ENCODE peak calls at places on chromosomes 6 and 20, in ten cellular contexts. One of them, this sample, is unnamed.

GRCh38 chr6:6952484-6952883 is 155.3 kb upstream of the RREB1 start:
- DNase-seq in DND-41: no peak
- DNase-seq in endodermal cell: no peak
- DNase-seq in AG04450: no peak
- DNase-seq in A549: no peak
- DNase-seq in cardiac muscle cell: no peak
- DNase-seq in HFF-Myc: no peak
- DNase-seq in psoas muscle: no peak
- DNase-seq in uterus: no peak
- DNase-seq in SK-N-SH: no peak
- DNase-seq in this sample: no peak

GRCh38 chr6:4017847-4018193 is 61.1 kb downstream of the FAM217A start:
- DNase-seq in endodermal cell: no peak
- DNase-seq in DND-41: no peak
- DNase-seq in A549: peak
- DNase-seq in AG04450: no peak
- DNase-seq in HFF-Myc: no peak
- DNase-seq in cardiac muscle cell: peak
- DNase-seq in SK-N-SH: peak
- DNase-seq in psoas muscle: no peak
- DNase-seq in uterus: no peak
- DNase-seq in this sample: peak

GRCh38 chr20:50586531-50587232 is 76.5 kb downstream of the PTPN1 start:
- DNase-seq in uterus: no peak
- DNase-seq in DND-41: no peak
- DNase-seq in cardiac muscle cell: no peak
- DNase-seq in AG04450: no peak
- DNase-seq in SK-N-SH: no peak
- DNase-seq in psoas muscle: no peak
- DNase-seq in endodermal cell: no peak
- DNase-seq in HFF-Myc: no peak
- DNase-seq in A549: no peak
- DNase-seq in this sample: no peak

GRCh38 chr6:106735136-106735535 is 105.8 kb downstream of the QRSL1 start:
- DNase-seq in SK-N-SH: no peak
- DNase-seq in endodermal cell: no peak
- DNase-seq in cardiac muscle cell: no peak
- DNase-seq in DND-41: no peak
- DNase-seq in uterus: no peak
- DNase-seq in AG04450: no peak
- DNase-seq in A549: no peak
- DNase-seq in psoas muscle: no peak
- DNase-seq in HFF-Myc: no peak
- DNase-seq in this sample: no peak

GRCh38 chr20:21099653-21100589 is 6.2 kb downstream of the LINC00237 start:
- DNase-seq in SK-N-SH: peak
- DNase-seq in HFF-Myc: no peak
- DNase-seq in psoas muscle: peak
- DNase-seq in AG04450: no peak
- DNase-seq in endodermal cell: peak
- DNase-seq in cardiac muscle cell: peak
- DNase-seq in uterus: no peak
- DNase-seq in A549: peak
- DNase-seq in DND-41: no peak
- DNase-seq in this sample: peak

GRCh38 chr6:63573140-63573898 is 1.0 kb downstream of the LOC128125822 start:
- DNase-seq in psoas muscle: peak
- DNase-seq in endodermal cell: peak
- DNase-seq in SK-N-SH: peak
- DNase-seq in uterus: peak
- DNase-seq in HFF-Myc: peak
- DNase-seq in A549: peak
- DNase-seq in AG04450: no peak
- DNase-seq in DND-41: peak
- DNase-seq in cardiac muscle cell: peak
- DNase-seq in this sample: peak

GRCh38 chr6:30100585-30101422 is 12.1 kb downstream of the TRIM31 start:
- DNase-seq in HFF-Myc: no peak
- DNase-seq in AG04450: no peak
- DNase-seq in DND-41: no peak
- DNase-seq in endodermal cell: peak
- DNase-seq in A549: no peak
- DNase-seq in psoas muscle: peak
- DNase-seq in uterus: no peak
- DNase-seq in SK-N-SH: peak
- DNase-seq in cardiac muscle cell: no peak
- DNase-seq in this sample: no peak

GRCh38 chr6:48141975-48142374 is 31.0 kb upstream of the PTCHD4 start:
- DNase-seq in AG04450: no peak
- DNase-seq in uterus: no peak
- DNase-seq in HFF-Myc: no peak
- DNase-seq in endodermal cell: no peak
- DNase-seq in psoas muscle: no peak
- DNase-seq in SK-N-SH: no peak
- DNase-seq in DND-41: no peak
- DNase-seq in cardiac muscle cell: peak
- DNase-seq in A549: no peak
- DNase-seq in this sample: no peak

GRCh38 chr6:161414180-161414579 is 140.3 kb upstream of the AGPAT4 start:
- DNase-seq in A549: no peak
- DNase-seq in psoas muscle: no peak
- DNase-seq in DND-41: no peak
- DNase-seq in endodermal cell: no peak
- DNase-seq in uterus: no peak
- DNase-seq in HFF-Myc: no peak
- DNase-seq in AG04450: no peak
- DNase-seq in SK-N-SH: peak
- DNase-seq in cardiac muscle cell: no peak
- DNase-seq in this sample: no peak

GRCh38 chr6:24524801-24525200 is 30.0 kb downstream of the ALDH5A1 start:
- DNase-seq in psoas muscle: no peak
- DNase-seq in cardiac muscle cell: peak
- DNase-seq in AG04450: peak
- DNase-seq in HFF-Myc: no peak
- DNase-seq in endodermal cell: peak
- DNase-seq in uterus: no peak
- DNase-seq in A549: peak
- DNase-seq in DND-41: peak
- DNase-seq in SK-N-SH: peak
- DNase-seq in this sample: peak

GRCh38 chr6:134123666-134124208 is 71.3 kb upstream of the SLC2A12 start:
- DNase-seq in endodermal cell: peak
- DNase-seq in psoas muscle: no peak
- DNase-seq in cardiac muscle cell: peak
- DNase-seq in uterus: no peak
- DNase-seq in A549: peak
- DNase-seq in AG04450: peak
- DNase-seq in SK-N-SH: peak
- DNase-seq in DND-41: no peak
- DNase-seq in HFF-Myc: peak
- DNase-seq in this sample: peak

DNA sequence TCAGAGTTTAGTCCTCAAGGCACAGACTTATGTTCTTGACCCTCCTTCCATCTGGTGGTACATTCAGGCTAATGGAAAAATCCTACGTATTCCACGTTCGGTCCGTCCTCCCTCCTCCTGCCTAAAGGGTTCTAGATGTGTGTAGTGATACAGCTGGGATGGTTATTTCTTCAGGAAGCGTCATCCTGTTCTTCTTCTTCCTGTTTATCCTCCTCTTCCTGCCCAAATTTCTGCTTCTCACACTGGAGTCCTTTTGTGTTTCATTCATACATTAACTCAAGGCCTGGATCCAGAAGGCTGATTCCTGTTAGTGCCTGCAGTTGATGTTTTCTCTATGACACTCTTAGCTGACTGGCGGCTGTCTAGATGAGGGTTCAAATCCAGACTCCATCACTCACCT is 16.8 kb upstream of the UNC93A start:
- DNase-seq in endodermal cell: no peak
- DNase-seq in SK-N-SH: no peak
- DNase-seq in uterus: no peak
- DNase-seq in AG04450: no peak
- DNase-seq in DND-41: no peak
- DNase-seq in A549: no peak
- DNase-seq in cardiac muscle cell: no peak
- DNase-seq in psoas muscle: no peak
- DNase-seq in HFF-Myc: no peak
- DNase-seq in this sample: no peak
- TF ChIP-seq CTCF in endodermal cell: no peak
- TF ChIP-seq CTCF in SK-N-SH: no peak
- TF ChIP-seq CTCF in uterus: no peak
- TF ChIP-seq CTCF in AG04450: no peak
- TF ChIP-seq CTCF in DND-41: no peak
- TF ChIP-seq CTCF in A549: no peak
- TF ChIP-seq CTCF in cardiac muscle cell: no peak
- TF ChIP-seq CTCF in psoas muscle: no peak
- TF ChIP-seq CTCF in HFF-Myc: no peak
- TF ChIP-seq CTCF in this sample: no peak

GRCh38 chr20:61271273-61272221 is 19.5 kb downstream of the CDH4 start:
- DNase-seq in endodermal cell: no peak
- DNase-seq in DND-41: no peak
- DNase-seq in cardiac muscle cell: no peak
- DNase-seq in A549: no peak
- DNase-seq in psoas muscle: no peak
- DNase-seq in SK-N-SH: no peak
- DNase-seq in uterus: no peak
- DNase-seq in HFF-Myc: no peak
- DNase-seq in AG04450: no peak
- DNase-seq in this sample: no peak
- H3K4me3 ChIP-seq in endodermal cell: no peak
- H3K4me3 ChIP-seq in DND-41: no peak
- H3K4me3 ChIP-seq in cardiac muscle cell: no peak
- H3K4me3 ChIP-seq in A549: no peak
- H3K4me3 ChIP-seq in psoas muscle: no peak
- H3K4me3 ChIP-seq in SK-N-SH: no peak
- H3K4me3 ChIP-seq in uterus: no peak
- H3K4me3 ChIP-seq in HFF-Myc: no peak
- H3K4me3 ChIP-seq in AG04450: no peak
- H3K4me3 ChIP-seq in this sample: no peak

GRCh38 chr20:36260316-36260715 is 24.0 kb downstream of the AAR2 start:
- DNase-seq in cardiac muscle cell: no peak
- DNase-seq in uterus: no peak
- DNase-seq in psoas muscle: no peak
- DNase-seq in HFF-Myc: no peak
- DNase-seq in endodermal cell: no peak
- DNase-seq in AG04450: no peak
- DNase-seq in A549: no peak
- DNase-seq in SK-N-SH: no peak
- DNase-seq in DND-41: no peak
- DNase-seq in this sample: no peak
- TF ChIP-seq CTCF in cardiac muscle cell: no peak
- TF ChIP-seq CTCF in uterus: no peak
- TF ChIP-seq CTCF in psoas muscle: no peak
- TF ChIP-seq CTCF in HFF-Myc: no peak
- TF ChIP-seq CTCF in endodermal cell: no peak
- TF ChIP-seq CTCF in AG04450: no peak
- TF ChIP-seq CTCF in A549: no peak
- TF ChIP-seq CTCF in SK-N-SH: no peak
- TF ChIP-seq CTCF in DND-41: no peak
- TF ChIP-seq CTCF in this sample: no peak

DNA sequence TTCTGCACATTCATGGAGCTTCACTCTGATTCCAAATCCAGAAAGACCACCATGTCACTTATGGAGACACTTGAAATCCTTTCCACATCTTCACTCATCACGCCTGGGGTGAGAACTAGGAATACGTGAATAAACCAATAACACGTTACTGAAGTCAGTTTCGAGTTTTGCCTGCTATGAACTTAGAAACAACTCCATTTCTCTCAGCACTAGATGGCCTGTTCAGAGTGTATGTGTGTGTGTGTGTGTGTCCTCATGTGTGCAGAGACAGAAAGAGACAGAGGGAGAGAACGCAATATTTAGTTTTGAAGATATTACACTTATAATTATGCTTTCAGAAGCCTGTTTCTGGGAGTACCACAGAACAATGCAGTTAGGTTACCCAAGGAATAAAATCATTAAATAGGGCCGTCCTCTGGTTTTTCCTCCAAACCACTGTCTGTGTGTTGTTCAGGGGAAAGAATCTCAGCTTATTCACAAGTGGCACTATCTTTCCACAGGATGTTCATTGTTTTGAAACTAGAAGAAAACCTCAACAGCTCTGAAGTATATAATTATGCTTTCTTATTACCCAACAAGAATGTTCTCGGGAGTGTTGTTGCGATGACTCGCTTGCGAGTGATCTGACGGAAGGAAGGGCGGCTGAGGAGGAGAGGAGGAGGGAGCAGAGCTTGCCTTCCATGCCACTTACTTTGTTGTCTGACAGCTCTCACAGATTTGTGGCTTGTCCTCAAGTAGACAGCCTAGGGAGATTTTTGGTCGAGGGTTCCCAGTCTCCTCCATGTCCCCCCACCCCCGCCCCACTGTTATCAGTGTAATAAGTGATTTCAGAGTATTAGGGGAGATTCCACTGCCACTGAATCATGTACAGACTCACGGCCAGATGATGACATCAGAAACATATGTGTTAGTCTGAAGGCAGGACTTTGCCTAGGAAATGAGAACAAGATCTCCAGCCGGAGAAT is 80.9 kb upstream of the CCN6 start:
- DNase-seq in DND-41: no peak
- DNase-seq in AG04450: peak
- DNase-seq in HFF-Myc: peak
- DNase-seq in SK-N-SH: peak
- DNase-seq in endodermal cell: peak
- DNase-seq in psoas muscle: peak
- DNase-seq in A549: peak
- DNase-seq in uterus: peak
- DNase-seq in cardiac muscle cell: peak
- DNase-seq in this sample: peak
- H3K4me3 ChIP-seq in DND-41: no peak
- H3K4me3 ChIP-seq in AG04450: peak
- H3K4me3 ChIP-seq in HFF-Myc: peak
- H3K4me3 ChIP-seq in SK-N-SH: peak
- H3K4me3 ChIP-seq in endodermal cell: no peak
- H3K4me3 ChIP-seq in psoas muscle: no peak
- H3K4me3 ChIP-seq in A549: no peak
- H3K4me3 ChIP-seq in uterus: no peak
- H3K4me3 ChIP-seq in cardiac muscle cell: no peak
- H3K4me3 ChIP-seq in this sample: peak

DNA sequence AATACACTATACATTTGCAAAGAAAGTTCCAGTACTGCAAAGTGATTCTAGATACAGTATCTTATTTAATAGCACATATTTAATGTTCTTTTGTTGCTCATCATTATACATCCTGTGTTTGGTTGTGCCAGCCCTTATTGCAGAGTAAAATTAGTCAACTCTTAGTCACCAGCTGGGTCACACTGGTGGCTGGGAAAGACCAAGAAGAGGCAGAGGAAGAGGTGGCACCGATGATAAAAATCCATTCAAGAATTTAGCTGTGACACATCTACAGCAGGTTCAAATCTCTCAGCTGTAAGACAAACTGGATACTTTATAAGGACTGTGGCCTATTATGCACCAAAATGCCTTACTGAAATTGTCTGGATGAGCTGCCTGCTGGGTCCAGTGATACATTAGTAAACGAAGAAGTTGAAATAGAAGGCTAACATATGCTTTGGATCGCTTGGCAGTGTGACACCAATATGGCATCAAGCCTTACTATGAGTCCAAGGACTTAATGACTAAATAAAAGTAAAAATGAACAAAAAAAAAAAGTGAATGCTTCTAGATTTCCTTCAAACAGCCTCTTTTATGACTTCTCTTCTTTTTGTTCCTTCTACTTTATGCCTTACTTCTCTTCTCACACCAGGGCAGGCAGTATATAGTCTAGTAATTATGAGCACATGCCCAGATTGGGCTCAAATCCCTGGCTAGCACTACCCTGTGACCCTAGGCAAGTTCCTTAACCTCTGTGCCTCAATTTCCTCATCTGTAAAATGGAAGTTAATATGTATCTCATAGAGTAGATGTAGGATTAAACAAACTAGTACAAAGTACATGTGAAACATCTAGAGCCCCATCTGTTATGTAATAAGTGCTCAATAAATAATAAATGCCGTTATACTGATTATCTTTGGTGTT is 29.4 kb upstream of the RNF8 start:
- DNase-seq in AG04450: no peak
- DNase-seq in endodermal cell: no peak
- DNase-seq in A549: no peak
- DNase-seq in cardiac muscle cell: no peak
- DNase-seq in uterus: no peak
- DNase-seq in SK-N-SH: no peak
- DNase-seq in HFF-Myc: no peak
- DNase-seq in DND-41: no peak
- DNase-seq in psoas muscle: no peak
- DNase-seq in this sample: no peak
- TF ChIP-seq CTCF in AG04450: no peak
- TF ChIP-seq CTCF in endodermal cell: no peak
- TF ChIP-seq CTCF in A549: no peak
- TF ChIP-seq CTCF in cardiac muscle cell: no peak
- TF ChIP-seq CTCF in uterus: no peak
- TF ChIP-seq CTCF in SK-N-SH: no peak
- TF ChIP-seq CTCF in HFF-Myc: no peak
- TF ChIP-seq CTCF in DND-41: no peak
- TF ChIP-seq CTCF in psoas muscle: no peak
- TF ChIP-seq CTCF in this sample: no peak